ENCODE peak calls at places on chromosomes 7 and 10, in six cellular contexts. One of them, this sample, is unnamed.
A peak's percentile ranks its signal among the peaks of the same experiment; 100 is the strongest.

GRCh38 chr7:13524076-13524475 is 465.4 kb downstream of the ETV1 start:
- DNase-seq in tibial artery: no peak
- DNase-seq in OCI-LY7: no peak
- DNase-seq in Peyer's patch: no peak
- DNase-seq in heart right ventricle: no peak
- DNase-seq in left ventricle myocardium inferior: no peak
- DNase-seq in this sample: no peak

GRCh38 chr7:155984028-155984607 is 171.9 kb upstream of the SHH start:
- DNase-seq in tibial artery: peak; percentile 13
- DNase-seq in OCI-LY7: no peak
- DNase-seq in Peyer's patch: no peak
- DNase-seq in heart right ventricle: no peak
- DNase-seq in left ventricle myocardium inferior: no peak
- DNase-seq in this sample: no peak

GRCh38 chr7:114922652-114923402 is 933 bp downstream of the MDFIC start:
- DNase-seq in tibial artery: peak; percentile 67
- DNase-seq in OCI-LY7: no peak
- DNase-seq in Peyer's patch: peak; percentile 60
- DNase-seq in heart right ventricle: peak; percentile 53
- DNase-seq in left ventricle myocardium inferior: peak; percentile 28
- DNase-seq in this sample: peak; percentile 69

GRCh38 chr7:149787428-149788299 is 14.3 kb upstream of the ZNF467 start:
- DNase-seq in tibial artery: no peak
- DNase-seq in OCI-LY7: no peak
- DNase-seq in Peyer's patch: no peak
- DNase-seq in heart right ventricle: no peak
- DNase-seq in left ventricle myocardium inferior: no peak
- DNase-seq in this sample: no peak

GRCh38 chr10:60704480-60704879 is 73.8 kb upstream of the CDK1 start:
- DNase-seq in tibial artery: no peak
- DNase-seq in OCI-LY7: no peak
- DNase-seq in Peyer's patch: no peak
- DNase-seq in heart right ventricle: no peak
- DNase-seq in left ventricle myocardium inferior: no peak
- DNase-seq in this sample: no peak

GRCh38 chr7:646951-647350 is 79.5 kb upstream of the DNAAF5 start:
- DNase-seq in tibial artery: no peak
- DNase-seq in OCI-LY7: no peak
- DNase-seq in Peyer's patch: peak; percentile 20
- DNase-seq in heart right ventricle: no peak
- DNase-seq in left ventricle myocardium inferior: no peak
- DNase-seq in this sample: no peak

GRCh38 chr7:50369408-50370026 is 65.0 kb downstream of the IKZF1 start:
- DNase-seq in tibial artery: no peak
- DNase-seq in OCI-LY7: peak; percentile 83
- DNase-seq in Peyer's patch: no peak
- DNase-seq in heart right ventricle: no peak
- DNase-seq in left ventricle myocardium inferior: no peak
- DNase-seq in this sample: no peak

GRCh38 chr10:31030800-31031199 is 865 bp downstream of the ZNF438 start:
- DNase-seq in tibial artery: no peak
- DNase-seq in OCI-LY7: no peak
- DNase-seq in Peyer's patch: no peak
- DNase-seq in heart right ventricle: no peak
- DNase-seq in left ventricle myocardium inferior: no peak
- DNase-seq in this sample: no peak

GRCh38 chr7:55641273-55641691 is 69.0 kb upstream of the VOPP1 start:
- DNase-seq in tibial artery: no peak
- DNase-seq in OCI-LY7: peak; percentile 74
- DNase-seq in Peyer's patch: no peak
- DNase-seq in heart right ventricle: peak; percentile 51
- DNase-seq in left ventricle myocardium inferior: no peak
- DNase-seq in this sample: peak; percentile 69

GRCh38 chr10:54133201-54133600 is 667.8 kb downstream of the PCDH15 start:
- DNase-seq in tibial artery: no peak
- DNase-seq in OCI-LY7: no peak
- DNase-seq in Peyer's patch: no peak
- DNase-seq in heart right ventricle: no peak
- DNase-seq in left ventricle myocardium inferior: no peak
- DNase-seq in this sample: no peak

GRCh38 chr7:141356096-141356495 is 195.1 kb upstream of the AGK start:
- DNase-seq in tibial artery: no peak
- DNase-seq in OCI-LY7: no peak
- DNase-seq in Peyer's patch: no peak
- DNase-seq in heart right ventricle: no peak
- DNase-seq in left ventricle myocardium inferior: no peak
- DNase-seq in this sample: peak; percentile 63

GRCh38 chr7:70072220-70072619 is 473.9 kb downstream of the AUTS2 start:
- DNase-seq in tibial artery: no peak
- DNase-seq in OCI-LY7: no peak
- DNase-seq in Peyer's patch: no peak
- DNase-seq in heart right ventricle: no peak
- DNase-seq in left ventricle myocardium inferior: no peak
- DNase-seq in this sample: peak; percentile 88

GRCh38 chr7:64528770-64529169 is 34.1 kb downstream of the ZNF680 start:
- DNase-seq in tibial artery: no peak
- DNase-seq in OCI-LY7: no peak
- DNase-seq in Peyer's patch: no peak
- DNase-seq in heart right ventricle: no peak
- DNase-seq in left ventricle myocardium inferior: no peak
- DNase-seq in this sample: no peak

GRCh38 chr7:69735582-69735981 is 137.3 kb downstream of the AUTS2 start:
- DNase-seq in tibial artery: no peak
- DNase-seq in OCI-LY7: no peak
- DNase-seq in Peyer's patch: no peak
- DNase-seq in heart right ventricle: no peak
- DNase-seq in left ventricle myocardium inferior: no peak
- DNase-seq in this sample: no peak

GRCh38 chr7:30207376-30207775 is 72.6 kb downstream of the MTURN start:
- DNase-seq in tibial artery: no peak
- DNase-seq in OCI-LY7: no peak
- DNase-seq in Peyer's patch: no peak
- DNase-seq in heart right ventricle: no peak
- DNase-seq in left ventricle myocardium inferior: no peak
- DNase-seq in this sample: no peak

GRCh38 chr10:80100116-80100515 is 21.7 kb downstream of the TMEM254 start:
- DNase-seq in tibial artery: no peak
- DNase-seq in OCI-LY7: no peak
- DNase-seq in Peyer's patch: no peak
- DNase-seq in heart right ventricle: no peak
- DNase-seq in left ventricle myocardium inferior: no peak
- DNase-seq in this sample: no peak

GRCh38 chr7:113764401-113765035 is 154.3 kb downstream of the PPP1R3A start:
- DNase-seq in tibial artery: no peak
- DNase-seq in OCI-LY7: no peak
- DNase-seq in Peyer's patch: no peak
- DNase-seq in heart right ventricle: no peak
- DNase-seq in left ventricle myocardium inferior: no peak
- DNase-seq in this sample: no peak

GRCh38 chr10:100370561-100370975 is 23.5 kb downstream of the SCD start:
- DNase-seq in tibial artery: no peak
- DNase-seq in OCI-LY7: no peak
- DNase-seq in Peyer's patch: no peak
- DNase-seq in heart right ventricle: no peak
- DNase-seq in left ventricle myocardium inferior: no peak
- DNase-seq in this sample: no peak

GRCh38 chr7:121045090-121045489 is 56.6 kb downstream of the CPED1 start:
- DNase-seq in tibial artery: no peak
- DNase-seq in OCI-LY7: no peak
- DNase-seq in Peyer's patch: no peak
- DNase-seq in heart right ventricle: no peak
- DNase-seq in left ventricle myocardium inferior: no peak
- DNase-seq in this sample: no peak

GRCh38 chr7:122746948-122747347 is 44.2 kb upstream of the RNF148 start:
- DNase-seq in tibial artery: no peak
- DNase-seq in OCI-LY7: no peak
- DNase-seq in Peyer's patch: no peak
- DNase-seq in heart right ventricle: no peak
- DNase-seq in left ventricle myocardium inferior: no peak
- DNase-seq in this sample: no peak

GRCh38 chr7:7923818-7924217 is 44.8 kb upstream of the GLCCI1 start:
- DNase-seq in tibial artery: no peak
- DNase-seq in OCI-LY7: peak; percentile 26
- DNase-seq in Peyer's patch: no peak
- DNase-seq in heart right ventricle: no peak
- DNase-seq in left ventricle myocardium inferior: no peak
- DNase-seq in this sample: no peak

GRCh38 chr7:48728799-48729198 is 195.5 kb upstream of the CDC14C start:
- DNase-seq in tibial artery: no peak
- DNase-seq in OCI-LY7: no peak
- DNase-seq in Peyer's patch: no peak
- DNase-seq in heart right ventricle: no peak
- DNase-seq in left ventricle myocardium inferior: no peak
- DNase-seq in this sample: no peak

DNA sequence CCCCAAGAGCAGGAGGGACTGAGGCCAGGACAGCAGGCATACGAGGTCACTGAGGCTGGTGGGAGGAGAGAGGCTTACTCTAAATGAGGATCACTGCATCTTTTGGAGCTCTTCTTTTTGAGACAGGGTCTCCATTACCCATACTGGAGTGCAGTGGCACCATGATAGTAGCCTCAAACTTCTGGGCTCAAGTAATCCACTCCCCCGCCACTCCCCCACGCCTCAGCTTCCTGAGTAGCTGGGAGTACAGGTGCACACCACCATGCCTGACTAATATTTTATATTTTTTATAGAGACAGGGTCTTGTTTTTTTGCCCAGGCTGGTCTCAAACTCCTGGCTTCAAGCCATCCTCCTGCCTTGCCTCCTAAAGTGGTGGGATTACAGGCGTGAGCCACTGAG is 25.8 kb downstream of the OGDH start:
- DNase-seq in tibial artery: no peak
- DNase-seq in OCI-LY7: no peak
- DNase-seq in Peyer's patch: no peak
- DNase-seq in heart right ventricle: no peak
- DNase-seq in left ventricle myocardium inferior: no peak
- DNase-seq in this sample: no peak
- H3K4me1 ChIP-seq in tibial artery: peaks cover 15% of the 10 kb centered on the region
- H3K4me1 ChIP-seq in OCI-LY7: peaks cover 72% of the 10 kb centered on the region
- H3K4me1 ChIP-seq in Peyer's patch: peaks cover 4% of the 10 kb centered on the region
- H3K4me1 ChIP-seq in heart right ventricle: peaks cover 95% of the 10 kb centered on the region
- H3K4me1 ChIP-seq in left ventricle myocardium inferior: peaks cover 97% of the 10 kb centered on the region
- H3K4me1 ChIP-seq in this sample: peaks cover 33% of the 10 kb centered on the region

DNA sequence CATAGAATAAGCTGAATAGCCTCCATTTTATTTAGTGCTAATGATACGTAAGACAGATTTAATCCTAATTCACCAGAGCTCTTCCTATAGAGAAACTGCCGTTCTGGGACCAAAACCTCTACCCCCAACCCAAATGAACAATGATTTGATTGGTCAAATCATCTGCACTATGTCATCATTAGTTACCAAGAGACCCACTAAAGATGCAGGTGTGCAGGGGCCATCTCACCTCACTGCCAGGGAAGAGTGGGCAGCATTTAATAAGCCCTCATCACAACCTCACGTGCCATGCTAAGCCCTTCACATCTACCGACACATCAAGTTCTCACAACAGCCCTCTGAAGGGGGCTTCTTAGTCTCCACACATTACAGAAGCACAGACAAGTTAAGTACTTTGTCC is 87.0 kb downstream of the VIPR2 start:
- DNase-seq in tibial artery: no peak
- DNase-seq in OCI-LY7: no peak
- DNase-seq in Peyer's patch: no peak
- DNase-seq in heart right ventricle: no peak
- DNase-seq in left ventricle myocardium inferior: no peak
- DNase-seq in this sample: no peak
- H3K4me1 ChIP-seq in tibial artery: peaks cover 7% of the 10 kb centered on the region
- H3K4me1 ChIP-seq in OCI-LY7: no peaks in the 10 kb centered on the region
- H3K4me1 ChIP-seq in Peyer's patch: no peaks in the 10 kb centered on the region
- H3K4me1 ChIP-seq in heart right ventricle: no peaks in the 10 kb centered on the region
- H3K4me1 ChIP-seq in left ventricle myocardium inferior: no peaks in the 10 kb centered on the region
- H3K4me1 ChIP-seq in this sample: no peaks in the 10 kb centered on the region

GRCh38 chr7:5630670-5631069 is 150.8 kb downstream of the RNF216 start:
- DNase-seq in tibial artery: no peak
- DNase-seq in OCI-LY7: no peak
- DNase-seq in Peyer's patch: peak; percentile 39
- DNase-seq in heart right ventricle: no peak
- DNase-seq in left ventricle myocardium inferior: no peak
- DNase-seq in this sample: no peak
- H3K4me1 ChIP-seq in tibial artery: peaks cover 66% of the 10 kb centered on the region
- H3K4me1 ChIP-seq in OCI-LY7: peaks cover 9% of the 10 kb centered on the region
- H3K4me1 ChIP-seq in Peyer's patch: no peaks in the 10 kb centered on the region
- H3K4me1 ChIP-seq in heart right ventricle: peaks cover 65% of the 10 kb centered on the region
- H3K4me1 ChIP-seq in left ventricle myocardium inferior: peaks cover 55% of the 10 kb centered on the region
- H3K4me1 ChIP-seq in this sample: peaks cover 53% of the 10 kb centered on the region

GRCh38 chr10:114492351-114493037 is 88.2 kb upstream of the AFAP1L2 start:
- DNase-seq in tibial artery: no peak
- DNase-seq in OCI-LY7: peak; percentile 78
- DNase-seq in Peyer's patch: no peak
- DNase-seq in heart right ventricle: no peak
- DNase-seq in left ventricle myocardium inferior: no peak
- DNase-seq in this sample: peak; percentile 19
- H3K4me1 ChIP-seq in tibial artery: no peaks in the 10 kb centered on the region
- H3K4me1 ChIP-seq in OCI-LY7: peaks cover 94% of the 10 kb centered on the region
- H3K4me1 ChIP-seq in Peyer's patch: no peaks in the 10 kb centered on the region
- H3K4me1 ChIP-seq in heart right ventricle: peaks cover 38% of the 10 kb centered on the region
- H3K4me1 ChIP-seq in left ventricle myocardium inferior: peaks cover 84% of the 10 kb centered on the region
- H3K4me1 ChIP-seq in this sample: peaks cover 13% of the 10 kb centered on the region

This sample was measured in astrocyte.